ENCODE peak calls at places on chromosomes 5 and 9, in six cellular contexts. L is GM12878, S is HCT116, D is K562, U is HepG2, T is NT2/D1. Z is an unnamed sample.

GRCh38 chr5:73544429-73545402 is 20.7 kb downstream of the ANKRA2 start:
- DNase-seq in T (no peak), S (no peak), D (no peak), U (peak), L (no peak), Z (no peak)

GRCh38 chr5:151212361-151212899 is 11.5 kb downstream of the CCDC69 start:
- DNase-seq in S (no peak), T (no peak), D (no peak), L (peak), U (no peak), Z (peak)

GRCh38 chr5:310941-311434 is 10.5 kb upstream of the AHRR start:
- DNase-seq in S (no peak), T (no peak), U (no peak), L (no peak), D (no peak), Z (no peak)

GRCh38 chr9:77912895-77913693 is 118.5 kb downstream of the GNAQ start:
- DNase-seq in D (no peak), U (no peak), S (no peak), T (no peak), L (no peak), Z (no peak)

GRCh38 chr5:174310243-174310642 is 264.7 kb downstream of the NSG2 start:
- DNase-seq in U (no peak), T (no peak), D (no peak), S (no peak), L (no peak), Z (no peak)

GRCh38 chr5:36876965-36877666 is 547 bp downstream of the NIPBL start:
- DNase-seq in U (peak), S (peak), D (peak), L (no peak), T (no peak), Z (no peak)

GRCh38 chr9:113581865-113582697 is 118.6 kb downstream of the RGS3 start:
- DNase-seq in L (peak), D (no peak), U (no peak), S (no peak), T (no peak), Z (no peak)

GRCh38 chr9:33159760-33160127 is 7.4 kb downstream of the B4GALT1 start:
- DNase-seq in D (no peak), L (no peak), T (no peak), S (no peak), U (no peak), Z (no peak)

DNA sequence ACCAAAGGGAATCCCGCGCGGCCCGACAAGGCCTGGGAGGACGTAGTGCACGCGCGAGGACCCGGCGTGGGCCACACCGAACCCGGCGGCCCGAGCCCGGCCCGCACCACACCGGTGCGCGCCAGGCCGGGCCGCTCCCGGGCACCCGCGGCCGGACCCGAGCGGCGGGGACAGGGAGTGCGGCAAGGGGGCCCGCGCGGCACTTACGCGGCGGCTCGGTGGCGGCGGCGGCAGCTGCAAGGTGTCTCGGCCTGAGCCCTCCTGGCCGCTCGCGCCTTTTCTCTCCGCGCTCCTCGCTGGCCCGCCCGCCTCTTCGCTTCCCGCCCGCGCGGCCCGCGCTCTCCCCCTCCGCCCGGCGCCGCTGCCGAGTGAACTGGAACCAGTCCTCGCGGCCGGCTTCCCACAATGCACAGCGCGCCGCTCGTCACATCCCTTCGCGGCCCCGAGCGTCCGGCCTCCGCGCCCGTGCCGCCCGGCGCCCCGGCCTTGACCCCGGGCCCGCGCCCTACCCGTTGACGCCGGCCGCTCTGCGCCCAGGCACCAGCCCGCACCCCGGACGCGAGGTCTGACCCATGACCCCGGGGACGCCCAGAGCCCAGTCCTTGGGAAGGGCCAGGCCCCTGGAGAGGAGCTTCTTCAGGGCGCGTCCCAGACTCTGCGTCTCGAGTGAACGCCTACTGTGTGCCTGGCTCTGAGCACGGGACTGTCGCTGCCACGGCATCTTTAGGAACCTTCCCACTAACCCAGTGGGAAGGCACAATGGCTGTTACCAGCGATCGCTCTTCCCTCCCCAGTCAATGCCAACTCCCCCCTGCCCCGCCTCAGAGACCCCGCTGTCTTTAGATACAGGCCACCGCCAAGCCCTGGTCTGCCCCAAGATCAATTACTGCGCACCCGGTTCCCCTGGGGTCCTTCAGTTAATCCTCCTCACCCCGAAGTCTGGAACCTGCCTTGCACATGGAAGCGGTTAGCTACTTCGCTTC is at the start of gene MACROH2A1:
- DNase-seq in U (peak), L (no peak), S (peak), D (peak), T (peak), Z (peak)
- TF ChIP-seq ZNF274 in U (peak), L (no peak), S (no peak), D (no peak), T (no peak), Z (no peak)

GRCh38 chr5:53472279-53472678 is 8.2 kb upstream of the FST start:
- DNase-seq in S (no peak), L (no peak), T (no peak), U (no peak), D (no peak), Z (no peak)
- TF ChIP-seq ZNF274 in S (no peak), L (no peak), T (no peak), U (no peak), D (no peak), Z (no peak)

GRCh38 chr5:1882337-1883119 is at the start of gene IRX4:
- DNase-seq in T (no peak), S (peak), U (no peak), D (peak), L (no peak), Z (peak)
- TF ChIP-seq ZNF274 in T (no peak), S (no peak), U (no peak), D (no peak), L (no peak), Z (no peak)

DNA sequence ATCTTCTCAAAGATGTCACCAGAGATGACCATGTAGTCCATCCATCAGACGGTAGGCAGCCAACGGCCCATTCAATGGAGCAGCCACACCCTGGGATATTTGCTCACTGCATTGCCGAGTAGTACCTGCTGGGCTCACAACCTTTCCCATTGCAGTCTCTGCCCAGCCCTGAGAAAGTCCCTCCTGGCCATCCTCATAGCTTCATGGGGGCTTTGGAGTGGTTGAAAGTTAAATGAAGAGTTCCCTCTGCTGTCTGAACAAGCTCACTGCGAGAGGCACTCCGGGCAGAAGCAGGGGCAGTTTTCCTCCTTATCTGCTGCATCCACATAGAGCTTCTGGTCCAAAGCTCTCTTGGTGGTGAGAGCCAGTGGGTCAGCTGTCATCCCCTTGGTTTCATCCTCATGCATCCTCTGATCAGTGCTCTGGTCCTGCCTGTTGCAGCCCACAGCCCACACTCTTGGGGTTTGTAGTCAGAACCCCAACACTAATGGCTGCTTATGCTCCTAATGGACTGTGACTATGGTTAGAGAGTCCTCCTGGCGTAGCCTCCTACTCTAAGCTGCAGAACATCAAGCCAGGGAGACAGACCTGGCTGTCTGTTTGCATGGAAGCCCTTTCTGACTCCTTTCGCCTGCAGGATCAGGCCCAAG is 23.3 kb downstream of the TNFSF8 start:
- DNase-seq in T (peak), D (no peak), L (no peak), S (peak), U (peak), Z (peak)
- TF ChIP-seq ZNF274 in T (no peak), D (no peak), L (no peak), S (no peak), U (no peak), Z (no peak)